ENCODE peak calls at places on chromosomes 4 and X, in eight cellular contexts. One of them, this sample, is unnamed.

GRCh38 chrX:43836435-43837184 is 45.6 kb downstream of the MAOB start:
- DNase-seq in HFF-Myc: no peak
- DNase-seq in retinal pigment epithelial cell: no peak
- DNase-seq in RWPE1: peak; percentile 2
- DNase-seq in astrocyte of the spinal cord: peak; percentile 33
- DNase-seq in MCF 10A: peak; percentile 50
- DNase-seq in B cell: no peak
- DNase-seq in heart right ventricle: no peak
- DNase-seq in this sample: peak; percentile 6

GRCh38 chr4:141503260-141503659 is 133.1 kb upstream of the IL15 start:
- DNase-seq in B cell: no peak
- DNase-seq in HFF-Myc: no peak
- DNase-seq in MCF 10A: no peak
- DNase-seq in astrocyte of the spinal cord: no peak
- DNase-seq in RWPE1: no peak
- DNase-seq in retinal pigment epithelial cell: no peak
- DNase-seq in heart right ventricle: no peak
- DNase-seq in this sample: no peak

GRCh38 chr4:74444891-74445642 is at the start of gene AREG:
- DNase-seq in HFF-Myc: peak; percentile 17
- DNase-seq in heart right ventricle: peak; percentile 62
- DNase-seq in astrocyte of the spinal cord: peak; percentile 65
- DNase-seq in MCF 10A: peak; percentile 90
- DNase-seq in retinal pigment epithelial cell: no peak
- DNase-seq in B cell: peak; percentile 96
- DNase-seq in RWPE1: peak; percentile 87
- DNase-seq in this sample: peak; percentile 78

GRCh38 chrX:73916931-73917657 is 354.1 kb downstream of the CHIC1 start:
- DNase-seq in MCF 10A: peak; percentile 66
- DNase-seq in RWPE1: peak; percentile 66
- DNase-seq in heart right ventricle: no peak
- DNase-seq in HFF-Myc: peak; percentile 65
- DNase-seq in retinal pigment epithelial cell: peak; percentile 54
- DNase-seq in B cell: no peak
- DNase-seq in astrocyte of the spinal cord: peak; percentile 87
- DNase-seq in this sample: no peak

GRCh38 chr4:85491527-85491926 is 16.6 kb downstream of the ARHGAP24 start:
- DNase-seq in heart right ventricle: no peak
- DNase-seq in B cell: no peak
- DNase-seq in HFF-Myc: no peak
- DNase-seq in astrocyte of the spinal cord: no peak
- DNase-seq in retinal pigment epithelial cell: no peak
- DNase-seq in RWPE1: no peak
- DNase-seq in MCF 10A: no peak
- DNase-seq in this sample: no peak

GRCh38 chrX:30141966-30142365 is 73.4 kb upstream of the MAGEB2 start:
- DNase-seq in retinal pigment epithelial cell: no peak
- DNase-seq in heart right ventricle: no peak
- DNase-seq in RWPE1: peak; percentile 1
- DNase-seq in HFF-Myc: no peak
- DNase-seq in astrocyte of the spinal cord: peak; percentile 32
- DNase-seq in B cell: no peak
- DNase-seq in MCF 10A: peak; percentile 63
- DNase-seq in this sample: no peak

GRCh38 chrX:119755981-119756533 is 2.3 kb upstream of the SOWAHD start:
- DNase-seq in HFF-Myc: no peak
- DNase-seq in astrocyte of the spinal cord: no peak
- DNase-seq in B cell: peak; percentile 46
- DNase-seq in heart right ventricle: no peak
- DNase-seq in MCF 10A: no peak
- DNase-seq in RWPE1: no peak
- DNase-seq in retinal pigment epithelial cell: no peak
- DNase-seq in this sample: peak; percentile 73

GRCh38 chrX:16185725-16186136 is 18.4 kb downstream of the MAGEB17 start:
- DNase-seq in HFF-Myc: peak; percentile 45
- DNase-seq in retinal pigment epithelial cell: peak; percentile 50
- DNase-seq in MCF 10A: peak; percentile 65
- DNase-seq in astrocyte of the spinal cord: peak; percentile 81
- DNase-seq in RWPE1: peak; percentile 49
- DNase-seq in heart right ventricle: no peak
- DNase-seq in B cell: no peak
- DNase-seq in this sample: peak; percentile 56

GRCh38 chrX:6313356-6313755 is 84.7 kb upstream of the NLGN4X start:
- DNase-seq in MCF 10A: no peak
- DNase-seq in heart right ventricle: no peak
- DNase-seq in astrocyte of the spinal cord: no peak
- DNase-seq in RWPE1: no peak
- DNase-seq in B cell: no peak
- DNase-seq in retinal pigment epithelial cell: no peak
- DNase-seq in HFF-Myc: no peak
- DNase-seq in this sample: no peak

GRCh38 chr4:168509786-168510185 is 12.9 kb downstream of the PALLD start:
- DNase-seq in heart right ventricle: no peak
- DNase-seq in astrocyte of the spinal cord: no peak
- DNase-seq in retinal pigment epithelial cell: no peak
- DNase-seq in MCF 10A: peak; percentile 69
- DNase-seq in B cell: no peak
- DNase-seq in HFF-Myc: no peak
- DNase-seq in RWPE1: no peak
- DNase-seq in this sample: no peak

GRCh38 chr4:86640469-86640868 is 46.4 kb downstream of the PTPN13 start:
- DNase-seq in retinal pigment epithelial cell: no peak
- DNase-seq in B cell: no peak
- DNase-seq in HFF-Myc: peak; percentile 3
- DNase-seq in MCF 10A: peak; percentile 25
- DNase-seq in astrocyte of the spinal cord: peak; percentile 25
- DNase-seq in heart right ventricle: no peak
- DNase-seq in RWPE1: no peak
- DNase-seq in this sample: no peak

GRCh38 chrX:108316456-108316855 is 121.8 kb downstream of the COL4A6 start:
- DNase-seq in retinal pigment epithelial cell: no peak
- DNase-seq in heart right ventricle: no peak
- DNase-seq in HFF-Myc: no peak
- DNase-seq in MCF 10A: no peak
- DNase-seq in astrocyte of the spinal cord: no peak
- DNase-seq in RWPE1: peak; percentile 3
- DNase-seq in B cell: no peak
- DNase-seq in this sample: no peak

GRCh38 chrX:106246511-106246910 is 78.4 kb downstream of the PWWP3B start:
- DNase-seq in MCF 10A: peak; percentile 16
- DNase-seq in retinal pigment epithelial cell: no peak
- DNase-seq in heart right ventricle: no peak
- DNase-seq in astrocyte of the spinal cord: peak; percentile 66
- DNase-seq in B cell: no peak
- DNase-seq in HFF-Myc: no peak
- DNase-seq in RWPE1: no peak
- DNase-seq in this sample: no peak

GRCh38 chrX:21847342-21847741 is 7.9 kb downstream of the MBTPS2 start:
- DNase-seq in B cell: no peak
- DNase-seq in retinal pigment epithelial cell: no peak
- DNase-seq in RWPE1: no peak
- DNase-seq in MCF 10A: no peak
- DNase-seq in HFF-Myc: no peak
- DNase-seq in heart right ventricle: no peak
- DNase-seq in astrocyte of the spinal cord: no peak
- DNase-seq in this sample: no peak
- TF ChIP-seq CTCF in B cell: no peak
- TF ChIP-seq CTCF in retinal pigment epithelial cell: no peak
- TF ChIP-seq CTCF in RWPE1: no peak
- TF ChIP-seq CTCF in MCF 10A: no peak
- TF ChIP-seq CTCF in HFF-Myc: no peak
- TF ChIP-seq CTCF in heart right ventricle: no peak
- TF ChIP-seq CTCF in astrocyte of the spinal cord: no peak
- TF ChIP-seq CTCF in this sample: no peak

DNA sequence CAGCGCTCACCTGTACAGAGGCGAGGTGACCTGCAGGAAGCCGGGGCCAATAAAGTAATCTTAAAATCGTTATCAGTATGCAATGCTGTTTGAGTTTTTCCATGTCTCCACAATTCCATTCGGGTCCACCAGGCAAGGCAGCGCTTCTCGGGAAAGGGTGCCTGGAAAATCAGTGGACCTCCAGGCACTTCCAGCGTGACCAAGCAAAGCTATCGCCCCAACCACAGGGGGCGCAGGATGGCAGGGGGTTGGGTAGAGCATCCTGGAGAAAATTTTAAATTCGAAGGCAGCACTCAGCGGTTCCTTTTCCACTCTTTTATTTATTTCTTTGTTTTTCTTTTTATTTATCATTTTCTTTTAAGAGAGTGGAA is 5.4 kb upstream of the SOX3 start:
- DNase-seq in astrocyte of the spinal cord: no peak
- DNase-seq in RWPE1: no peak
- DNase-seq in HFF-Myc: no peak
- DNase-seq in heart right ventricle: no peak
- DNase-seq in retinal pigment epithelial cell: no peak
- DNase-seq in MCF 10A: no peak
- DNase-seq in B cell: no peak
- DNase-seq in this sample: no peak
- TF ChIP-seq CTCF in astrocyte of the spinal cord: no peak
- TF ChIP-seq CTCF in RWPE1: no peak
- TF ChIP-seq CTCF in HFF-Myc: no peak
- TF ChIP-seq CTCF in heart right ventricle: no peak
- TF ChIP-seq CTCF in retinal pigment epithelial cell: no peak
- TF ChIP-seq CTCF in MCF 10A: no peak
- TF ChIP-seq CTCF in B cell: no peak
- TF ChIP-seq CTCF in this sample: no peak

DNA sequence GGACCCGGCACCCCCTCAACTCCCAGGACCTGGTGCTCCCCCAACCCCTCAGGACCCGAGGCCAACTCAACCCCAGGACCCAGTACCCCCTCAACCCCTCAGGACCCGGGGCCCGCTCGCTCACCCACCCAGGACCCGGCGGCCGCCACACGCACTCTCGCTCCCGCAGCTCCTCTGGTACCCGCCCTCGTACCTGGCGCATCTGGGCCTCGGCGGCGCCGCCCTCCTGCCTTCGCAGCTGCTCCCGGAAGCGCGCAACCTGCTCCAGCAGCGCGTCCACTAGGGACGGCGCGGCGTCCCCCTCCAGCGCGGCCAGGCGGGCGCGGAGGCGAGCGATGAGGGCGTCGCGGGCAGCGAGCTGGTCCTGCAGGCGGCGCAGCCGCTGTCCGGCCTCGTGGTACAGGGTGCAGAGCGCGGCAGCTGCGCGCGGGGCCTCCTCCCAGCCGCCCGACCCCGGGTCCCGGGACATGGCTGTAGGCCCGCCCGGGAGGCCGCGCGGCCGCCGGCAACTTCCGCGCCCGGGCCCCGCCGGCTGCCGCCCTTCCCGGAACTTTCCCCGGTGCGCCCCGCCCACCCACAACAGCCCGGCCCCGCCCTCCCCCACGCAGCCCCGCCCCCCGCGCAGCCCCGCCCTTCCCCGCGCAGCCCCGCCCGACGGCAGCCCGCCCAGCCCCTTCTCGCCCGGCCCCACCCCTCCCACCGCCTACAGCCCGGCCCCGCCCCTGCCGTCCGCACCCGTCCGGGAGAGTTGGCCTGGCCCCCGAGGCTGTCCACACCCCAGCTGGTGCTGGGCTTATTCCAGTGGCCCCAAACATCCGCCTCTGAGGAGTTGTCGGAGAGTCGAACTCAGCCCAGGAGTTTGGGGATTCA is at the start of gene TNIP2:
- DNase-seq in retinal pigment epithelial cell: peak; percentile 27
- DNase-seq in B cell: peak; percentile 80
- DNase-seq in MCF 10A: peak; percentile 80
- DNase-seq in HFF-Myc: no peak
- DNase-seq in astrocyte of the spinal cord: peak; percentile 67
- DNase-seq in RWPE1: peak; percentile 92
- DNase-seq in heart right ventricle: peak; percentile 92
- DNase-seq in this sample: peak; percentile 98
- TF ChIP-seq CTCF in retinal pigment epithelial cell: peak; percentile 25
- TF ChIP-seq CTCF in B cell: peak; percentile 31
- TF ChIP-seq CTCF in MCF 10A: no peak
- TF ChIP-seq CTCF in HFF-Myc: peak; percentile 19
- TF ChIP-seq CTCF in astrocyte of the spinal cord: no peak
- TF ChIP-seq CTCF in RWPE1: peak; percentile 12
- TF ChIP-seq CTCF in heart right ventricle: peak; percentile 52
- TF ChIP-seq CTCF in this sample: peak; percentile 19

DNA sequence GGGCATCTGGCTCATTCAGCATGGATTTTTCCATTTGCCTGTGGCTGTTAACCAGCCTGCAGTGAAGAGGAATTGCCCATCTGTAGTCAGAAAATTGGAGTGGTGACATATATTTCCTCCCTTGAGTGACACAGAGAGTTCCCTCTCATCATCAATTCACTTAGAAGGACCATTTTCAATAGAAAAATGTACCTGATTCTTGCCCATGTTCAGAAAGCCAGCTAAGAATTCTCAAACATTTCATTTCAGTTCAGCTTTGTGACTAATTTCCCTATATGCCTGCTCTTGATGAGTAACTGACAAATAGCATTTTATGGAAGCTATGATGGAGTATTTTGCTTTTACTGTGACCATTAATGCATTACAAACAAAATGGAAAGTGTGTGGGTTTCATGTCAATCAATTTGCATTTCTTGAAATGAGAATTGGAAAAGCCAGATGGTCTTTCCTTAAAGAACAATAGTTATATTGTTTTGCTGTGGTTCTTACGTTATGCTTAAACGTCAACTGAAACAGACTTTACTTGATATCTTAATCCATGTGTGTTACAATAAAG is 155.9 kb downstream of the NWD2 start:
- DNase-seq in retinal pigment epithelial cell: no peak
- DNase-seq in MCF 10A: no peak
- DNase-seq in HFF-Myc: no peak
- DNase-seq in astrocyte of the spinal cord: no peak
- DNase-seq in RWPE1: no peak
- DNase-seq in B cell: no peak
- DNase-seq in heart right ventricle: no peak
- DNase-seq in this sample: peak; percentile 28
- TF ChIP-seq CTCF in retinal pigment epithelial cell: no peak
- TF ChIP-seq CTCF in MCF 10A: no peak
- TF ChIP-seq CTCF in HFF-Myc: no peak
- TF ChIP-seq CTCF in astrocyte of the spinal cord: no peak
- TF ChIP-seq CTCF in RWPE1: no peak
- TF ChIP-seq CTCF in B cell: no peak
- TF ChIP-seq CTCF in heart right ventricle: no peak
- TF ChIP-seq CTCF in this sample: no peak

GRCh38 chr4:63211377-63211776 is 1197.9 kb downstream of the TECRL start:
- DNase-seq in heart right ventricle: no peak
- DNase-seq in HFF-Myc: no peak
- DNase-seq in RWPE1: no peak
- DNase-seq in B cell: no peak
- DNase-seq in MCF 10A: no peak
- DNase-seq in retinal pigment epithelial cell: peak; percentile 24
- DNase-seq in astrocyte of the spinal cord: no peak
- DNase-seq in this sample: no peak
- TF ChIP-seq CTCF in heart right ventricle: no peak
- TF ChIP-seq CTCF in HFF-Myc: no peak
- TF ChIP-seq CTCF in RWPE1: no peak
- TF ChIP-seq CTCF in B cell: no peak
- TF ChIP-seq CTCF in MCF 10A: no peak
- TF ChIP-seq CTCF in retinal pigment epithelial cell: no peak
- TF ChIP-seq CTCF in astrocyte of the spinal cord: no peak
- TF ChIP-seq CTCF in this sample: no peak

This sample was measured in GM10248.